ENCODE peak calls at places on chromosomes 13 and 19, in nine cellular contexts. One of them, this sample, is unnamed.

GRCh38 chr19:52638601-52639000 is 446 bp upstream of the ZNF83 start:
- DNase-seq in cardiac muscle cell: no peak
- DNase-seq in EL: peak
- DNase-seq in LoVo: peak
- DNase-seq in A549: no peak
- DNase-seq in bronchial epithelial cell: no peak
- DNase-seq in CD8-positive, alpha-beta memory T cell: no peak
- DNase-seq in stimulated activated CD4-positive, alpha-beta T cell treated with anti-CD3 and anti-CD28 coated beads, Interleukin-4, amount 100 ng/mL, for 1 hour: no peak
- DNase-seq in HT1080: no peak
- DNase-seq in this sample: no peak

GRCh38 chr19:19488875-19489690 is 26.3 kb downstream of the TSSK6 start:
- DNase-seq in EL: peak
- DNase-seq in A549: peak
- DNase-seq in cardiac muscle cell: peak
- DNase-seq in LoVo: no peak
- DNase-seq in stimulated activated CD4-positive, alpha-beta T cell treated with anti-CD3 and anti-CD28 coated beads, Interleukin-4, amount 100 ng/mL, for 1 hour: peak
- DNase-seq in HT1080: peak
- DNase-seq in bronchial epithelial cell: peak
- DNase-seq in CD8-positive, alpha-beta memory T cell: peak
- DNase-seq in this sample: peak

GRCh38 chr13:73168226-73168992 is 109.6 kb downstream of the KLF5 start:
- DNase-seq in EL: peak
- DNase-seq in CD8-positive, alpha-beta memory T cell: no peak
- DNase-seq in LoVo: no peak
- DNase-seq in cardiac muscle cell: no peak
- DNase-seq in bronchial epithelial cell: peak
- DNase-seq in stimulated activated CD4-positive, alpha-beta T cell treated with anti-CD3 and anti-CD28 coated beads, Interleukin-4, amount 100 ng/mL, for 1 hour: no peak
- DNase-seq in A549: no peak
- DNase-seq in HT1080: peak
- DNase-seq in this sample: no peak

GRCh38 chr13:87999141-87999765 is 328.1 kb downstream of the SLITRK5 start:
- DNase-seq in LoVo: no peak
- DNase-seq in CD8-positive, alpha-beta memory T cell: no peak
- DNase-seq in A549: no peak
- DNase-seq in stimulated activated CD4-positive, alpha-beta T cell treated with anti-CD3 and anti-CD28 coated beads, Interleukin-4, amount 100 ng/mL, for 1 hour: no peak
- DNase-seq in EL: peak
- DNase-seq in cardiac muscle cell: no peak
- DNase-seq in HT1080: peak
- DNase-seq in bronchial epithelial cell: peak
- DNase-seq in this sample: no peak

GRCh38 chr13:37201081-37201480 is 95.6 kb upstream of the CSNK1A1L start:
- DNase-seq in HT1080: no peak
- DNase-seq in stimulated activated CD4-positive, alpha-beta T cell treated with anti-CD3 and anti-CD28 coated beads, Interleukin-4, amount 100 ng/mL, for 1 hour: no peak
- DNase-seq in LoVo: no peak
- DNase-seq in cardiac muscle cell: no peak
- DNase-seq in A549: no peak
- DNase-seq in CD8-positive, alpha-beta memory T cell: no peak
- DNase-seq in bronchial epithelial cell: no peak
- DNase-seq in EL: no peak
- DNase-seq in this sample: no peak

GRCh38 chr19:13026478-13026999 is 31.3 kb downstream of the NFIX start:
- DNase-seq in HT1080: no peak
- DNase-seq in LoVo: peak
- DNase-seq in cardiac muscle cell: no peak
- DNase-seq in bronchial epithelial cell: peak
- DNase-seq in A549: peak
- DNase-seq in EL: no peak
- DNase-seq in CD8-positive, alpha-beta memory T cell: no peak
- DNase-seq in stimulated activated CD4-positive, alpha-beta T cell treated with anti-CD3 and anti-CD28 coated beads, Interleukin-4, amount 100 ng/mL, for 1 hour: no peak
- DNase-seq in this sample: no peak

GRCh38 chr19:17025361-17025760 is 1.2 kb downstream of the CPAMD8 start:
- DNase-seq in A549: no peak
- DNase-seq in stimulated activated CD4-positive, alpha-beta T cell treated with anti-CD3 and anti-CD28 coated beads, Interleukin-4, amount 100 ng/mL, for 1 hour: no peak
- DNase-seq in HT1080: no peak
- DNase-seq in CD8-positive, alpha-beta memory T cell: no peak
- DNase-seq in cardiac muscle cell: no peak
- DNase-seq in bronchial epithelial cell: no peak
- DNase-seq in EL: no peak
- DNase-seq in LoVo: no peak
- DNase-seq in this sample: no peak

GRCh38 chr19:40414536-40415535 is 1.7 kb upstream of the PRX start:
- DNase-seq in CD8-positive, alpha-beta memory T cell: no peak
- DNase-seq in stimulated activated CD4-positive, alpha-beta T cell treated with anti-CD3 and anti-CD28 coated beads, Interleukin-4, amount 100 ng/mL, for 1 hour: no peak
- DNase-seq in A549: no peak
- DNase-seq in HT1080: no peak
- DNase-seq in LoVo: no peak
- DNase-seq in bronchial epithelial cell: no peak
- DNase-seq in cardiac muscle cell: no peak
- DNase-seq in EL: no peak
- DNase-seq in this sample: no peak

GRCh38 chr13:38905861-38906260 is 84.8 kb downstream of the STOML3 start:
- DNase-seq in HT1080: no peak
- DNase-seq in cardiac muscle cell: no peak
- DNase-seq in CD8-positive, alpha-beta memory T cell: no peak
- DNase-seq in stimulated activated CD4-positive, alpha-beta T cell treated with anti-CD3 and anti-CD28 coated beads, Interleukin-4, amount 100 ng/mL, for 1 hour: no peak
- DNase-seq in A549: no peak
- DNase-seq in LoVo: no peak
- DNase-seq in bronchial epithelial cell: peak
- DNase-seq in EL: no peak
- DNase-seq in this sample: no peak

GRCh38 chr13:41590643-41591042 is 133.3 kb downstream of the RGCC start:
- DNase-seq in LoVo: no peak
- DNase-seq in EL: no peak
- DNase-seq in HT1080: no peak
- DNase-seq in A549: no peak
- DNase-seq in CD8-positive, alpha-beta memory T cell: no peak
- DNase-seq in cardiac muscle cell: no peak
- DNase-seq in stimulated activated CD4-positive, alpha-beta T cell treated with anti-CD3 and anti-CD28 coated beads, Interleukin-4, amount 100 ng/mL, for 1 hour: no peak
- DNase-seq in bronchial epithelial cell: peak
- DNase-seq in this sample: no peak

GRCh38 chr13:60135344-60135743 is 28.4 kb downstream of the DIAPH3 start:
- DNase-seq in HT1080: no peak
- DNase-seq in CD8-positive, alpha-beta memory T cell: no peak
- DNase-seq in stimulated activated CD4-positive, alpha-beta T cell treated with anti-CD3 and anti-CD28 coated beads, Interleukin-4, amount 100 ng/mL, for 1 hour: no peak
- DNase-seq in cardiac muscle cell: no peak
- DNase-seq in EL: no peak
- DNase-seq in A549: no peak
- DNase-seq in LoVo: no peak
- DNase-seq in bronchial epithelial cell: no peak
- DNase-seq in this sample: no peak

This sample was measured in stimulated activated naive CD4-positive, alpha-beta T cell treated with Interleukin-2 at 50 U/mL for 16 hours.